ENCODE peak calls at places on chromosomes 12 and 14, in six cellular contexts. H, S, P, C, G and I are unnamed samples.

GRCh38 chr14:105332352-105332874 is 17.9 kb downstream of the PACS2 start:
- DNase-seq in H (no peak), S (no peak), P (no peak), C (no peak), G (no peak), I (no peak)

GRCh38 chr12:131850856-131851559 is 22.8 kb downstream of the MMP17 start:
- DNase-seq in H (peak), S (no peak), P (peak), C (no peak), G (no peak), I (no peak)

GRCh38 chr14:45531022-45531421 is 278.0 kb upstream of the MIS18BP1 start:
- DNase-seq in H (no peak), S (no peak), P (no peak), C (no peak), G (no peak), I (no peak)

GRCh38 chr12:11576104-11576503 is 73.4 kb upstream of the ETV6 start:
- DNase-seq in H (no peak), S (no peak), P (no peak), C (no peak), G (no peak), I (no peak)

GRCh38 chr12:47554046-47554653 is 151.7 kb downstream of the RPAP3 start:
- DNase-seq in H (no peak), S (no peak), P (no peak), C (no peak), G (no peak), I (no peak)

GRCh38 chr14:49670475-49670874 is 17.5 kb downstream of the POLE2 start:
- DNase-seq in H (no peak), S (no peak), P (no peak), C (no peak), G (no peak), I (no peak)

GRCh38 chr12:61902403-61902802 is 357.8 kb upstream of the USP15 start:
- DNase-seq in H (no peak), S (no peak), P (no peak), C (no peak), G (no peak), I (no peak)

GRCh38 chr12:70078161-70078560 is 165.1 kb upstream of the CNOT2 start:
- DNase-seq in H (no peak), S (no peak), P (no peak), C (no peak), G (no peak), I (no peak)

GRCh38 chr12:117188961-117189724 is 1.1 kb downstream of the FBXO21 start:
- DNase-seq in H (no peak), S (peak), P (no peak), C (no peak), G (no peak), I (no peak)

GRCh38 chr12:117042171-117042809 is 56.9 kb downstream of the TESC start:
- DNase-seq in H (no peak), S (no peak), P (peak), C (no peak), G (no peak), I (no peak)